ENCODE peak calls at places on chromosomes 3 and 15, in nine cellular contexts. One of them, this sample, is unnamed.
A peak's percentile ranks its signal among the peaks of the same experiment; 100 is the strongest.

GRCh38 chr15:29103825-29104565 is 165.6 kb downstream of the NSMCE3 start:
- DNase-seq in lung microvascular endothelial cell: peak; percentile 77
- DNase-seq in stimulated activated CD8-positive, alpha-beta memory T cell treated with anti-CD3 and anti-CD28 coated beads, Interleukin-4, amount 100 ng/mL, for 4 hours: no peak
- DNase-seq in transverse colon: peak; percentile 58
- DNase-seq in GDM1: no peak
- DNase-seq in Daoy: peak; percentile 79
- DNase-seq in NAMALWA: peak; percentile 57
- DNase-seq in Panc1: no peak
- DNase-seq in fibroblast of the aortic adventitia: peak; percentile 57
- DNase-seq in this sample: no peak

GRCh38 chr3:123076496-123077418 is 9.9 kb downstream of the PDIA5 start:
- DNase-seq in NAMALWA: no peak
- DNase-seq in Daoy: no peak
- DNase-seq in lung microvascular endothelial cell: no peak
- DNase-seq in Panc1: no peak
- DNase-seq in GDM1: no peak
- DNase-seq in fibroblast of the aortic adventitia: peak; percentile 62
- DNase-seq in stimulated activated CD8-positive, alpha-beta memory T cell treated with anti-CD3 and anti-CD28 coated beads, Interleukin-4, amount 100 ng/mL, for 4 hours: no peak
- DNase-seq in transverse colon: peak; percentile 37
- DNase-seq in this sample: no peak

GRCh38 chr3:105938101-105938500 is 69.3 kb upstream of the CBLB start:
- DNase-seq in stimulated activated CD8-positive, alpha-beta memory T cell treated with anti-CD3 and anti-CD28 coated beads, Interleukin-4, amount 100 ng/mL, for 4 hours: no peak
- DNase-seq in lung microvascular endothelial cell: peak; percentile 10
- DNase-seq in Daoy: peak; percentile 11
- DNase-seq in Panc1: no peak
- DNase-seq in fibroblast of the aortic adventitia: peak; percentile 74
- DNase-seq in GDM1: no peak
- DNase-seq in NAMALWA: no peak
- DNase-seq in transverse colon: no peak
- DNase-seq in this sample: no peak

GRCh38 chr3:75332784-75333183 is 331.3 kb upstream of the FRG2C start:
- DNase-seq in fibroblast of the aortic adventitia: peak; percentile 88
- DNase-seq in stimulated activated CD8-positive, alpha-beta memory T cell treated with anti-CD3 and anti-CD28 coated beads, Interleukin-4, amount 100 ng/mL, for 4 hours: no peak
- DNase-seq in Daoy: no peak
- DNase-seq in lung microvascular endothelial cell: no peak
- DNase-seq in NAMALWA: no peak
- DNase-seq in Panc1: no peak
- DNase-seq in transverse colon: no peak
- DNase-seq in GDM1: no peak
- DNase-seq in this sample: no peak

GRCh38 chr15:50953302-50953701 is 44.8 kb downstream of the AP4E1 start:
- DNase-seq in NAMALWA: no peak
- DNase-seq in Panc1: no peak
- DNase-seq in lung microvascular endothelial cell: peak; percentile 4
- DNase-seq in stimulated activated CD8-positive, alpha-beta memory T cell treated with anti-CD3 and anti-CD28 coated beads, Interleukin-4, amount 100 ng/mL, for 4 hours: no peak
- DNase-seq in Daoy: no peak
- DNase-seq in transverse colon: no peak
- DNase-seq in fibroblast of the aortic adventitia: peak; percentile 58
- DNase-seq in GDM1: no peak
- DNase-seq in this sample: no peak

GRCh38 chr3:78633626-78634025 is 1134.2 kb downstream of the ROBO1 start:
- DNase-seq in GDM1: no peak
- DNase-seq in fibroblast of the aortic adventitia: peak; percentile 34
- DNase-seq in Panc1: no peak
- DNase-seq in stimulated activated CD8-positive, alpha-beta memory T cell treated with anti-CD3 and anti-CD28 coated beads, Interleukin-4, amount 100 ng/mL, for 4 hours: no peak
- DNase-seq in transverse colon: no peak
- DNase-seq in Daoy: peak; percentile 23
- DNase-seq in lung microvascular endothelial cell: no peak
- DNase-seq in NAMALWA: no peak
- DNase-seq in this sample: no peak

GRCh38 chr3:123741058-123741511 is 143.0 kb downstream of the MYLK start:
- DNase-seq in NAMALWA: no peak
- DNase-seq in transverse colon: no peak
- DNase-seq in Daoy: no peak
- DNase-seq in GDM1: no peak
- DNase-seq in Panc1: no peak
- DNase-seq in lung microvascular endothelial cell: no peak
- DNase-seq in stimulated activated CD8-positive, alpha-beta memory T cell treated with anti-CD3 and anti-CD28 coated beads, Interleukin-4, amount 100 ng/mL, for 4 hours: no peak
- DNase-seq in fibroblast of the aortic adventitia: peak; percentile 43
- DNase-seq in this sample: no peak

GRCh38 chr3:50347187-50347813 is 1.8 kb upstream of the ZMYND10 start:
- DNase-seq in lung microvascular endothelial cell: peak; percentile 80
- DNase-seq in Panc1: no peak
- DNase-seq in NAMALWA: peak; percentile 76
- DNase-seq in GDM1: peak; percentile 50
- DNase-seq in fibroblast of the aortic adventitia: peak; percentile 75
- DNase-seq in stimulated activated CD8-positive, alpha-beta memory T cell treated with anti-CD3 and anti-CD28 coated beads, Interleukin-4, amount 100 ng/mL, for 4 hours: peak; percentile 60
- DNase-seq in transverse colon: peak; percentile 79
- DNase-seq in Daoy: peak; percentile 77
- DNase-seq in this sample: peak; percentile 72

GRCh38 chr15:37086120-37086519 is 14.2 kb downstream of the MEIS2 start:
- DNase-seq in transverse colon: no peak
- DNase-seq in lung microvascular endothelial cell: peak; percentile 10
- DNase-seq in NAMALWA: no peak
- DNase-seq in GDM1: no peak
- DNase-seq in Panc1: no peak
- DNase-seq in fibroblast of the aortic adventitia: no peak
- DNase-seq in stimulated activated CD8-positive, alpha-beta memory T cell treated with anti-CD3 and anti-CD28 coated beads, Interleukin-4, amount 100 ng/mL, for 4 hours: no peak
- DNase-seq in Daoy: no peak
- DNase-seq in this sample: no peak

GRCh38 chr3:127261925-127262324 is 25.9 kb downstream of the PRR20G start:
- DNase-seq in stimulated activated CD8-positive, alpha-beta memory T cell treated with anti-CD3 and anti-CD28 coated beads, Interleukin-4, amount 100 ng/mL, for 4 hours: no peak
- DNase-seq in Daoy: no peak
- DNase-seq in NAMALWA: no peak
- DNase-seq in Panc1: no peak
- DNase-seq in lung microvascular endothelial cell: no peak
- DNase-seq in fibroblast of the aortic adventitia: no peak
- DNase-seq in transverse colon: no peak
- DNase-seq in GDM1: no peak
- DNase-seq in this sample: no peak

GRCh38 chr3:98612587-98612986 is 19.2 kb upstream of the CPOX start:
- DNase-seq in fibroblast of the aortic adventitia: no peak
- DNase-seq in lung microvascular endothelial cell: peak; percentile 5
- DNase-seq in NAMALWA: peak; percentile 17
- DNase-seq in Daoy: peak; percentile 27
- DNase-seq in Panc1: no peak
- DNase-seq in GDM1: no peak
- DNase-seq in transverse colon: peak; percentile 11
- DNase-seq in stimulated activated CD8-positive, alpha-beta memory T cell treated with anti-CD3 and anti-CD28 coated beads, Interleukin-4, amount 100 ng/mL, for 4 hours: no peak
- DNase-seq in this sample: no peak

GRCh38 chr3:38538773-38539353 is 42.7 kb downstream of the EXOG start:
- DNase-seq in NAMALWA: no peak
- DNase-seq in Panc1: no peak
- DNase-seq in transverse colon: no peak
- DNase-seq in fibroblast of the aortic adventitia: no peak
- DNase-seq in Daoy: no peak
- DNase-seq in GDM1: no peak
- DNase-seq in lung microvascular endothelial cell: no peak
- DNase-seq in stimulated activated CD8-positive, alpha-beta memory T cell treated with anti-CD3 and anti-CD28 coated beads, Interleukin-4, amount 100 ng/mL, for 4 hours: no peak
- DNase-seq in this sample: no peak

GRCh38 chr3:42493798-42494151 is 8.7 kb upstream of the VIPR1 start:
- DNase-seq in NAMALWA: no peak
- DNase-seq in lung microvascular endothelial cell: no peak
- DNase-seq in Daoy: no peak
- DNase-seq in stimulated activated CD8-positive, alpha-beta memory T cell treated with anti-CD3 and anti-CD28 coated beads, Interleukin-4, amount 100 ng/mL, for 4 hours: no peak
- DNase-seq in transverse colon: no peak
- DNase-seq in GDM1: no peak
- DNase-seq in Panc1: no peak
- DNase-seq in fibroblast of the aortic adventitia: no peak
- DNase-seq in this sample: no peak

GRCh38 chr3:13419356-13420050 is 619 bp downstream of the NUP210 start:
- DNase-seq in transverse colon: peak; percentile 41
- DNase-seq in stimulated activated CD8-positive, alpha-beta memory T cell treated with anti-CD3 and anti-CD28 coated beads, Interleukin-4, amount 100 ng/mL, for 4 hours: no peak
- DNase-seq in lung microvascular endothelial cell: no peak
- DNase-seq in GDM1: peak; percentile 48
- DNase-seq in NAMALWA: peak; percentile 63
- DNase-seq in Daoy: peak; percentile 27
- DNase-seq in fibroblast of the aortic adventitia: no peak
- DNase-seq in Panc1: no peak
- DNase-seq in this sample: no peak

GRCh38 chr15:23447107-23447500 is at the start of gene GOLGA6L2:
- DNase-seq in fibroblast of the aortic adventitia: no peak
- DNase-seq in NAMALWA: peak; percentile 95
- DNase-seq in transverse colon: no peak
- DNase-seq in stimulated activated CD8-positive, alpha-beta memory T cell treated with anti-CD3 and anti-CD28 coated beads, Interleukin-4, amount 100 ng/mL, for 4 hours: no peak
- DNase-seq in lung microvascular endothelial cell: no peak
- DNase-seq in GDM1: no peak
- DNase-seq in Panc1: no peak
- DNase-seq in Daoy: peak; percentile 47
- DNase-seq in this sample: no peak

GRCh38 chr15:64426845-64427465 is 33.4 kb upstream of the ZNF609 start:
- DNase-seq in transverse colon: no peak
- DNase-seq in Panc1: peak; percentile 2
- DNase-seq in Daoy: no peak
- DNase-seq in fibroblast of the aortic adventitia: peak; percentile 75
- DNase-seq in stimulated activated CD8-positive, alpha-beta memory T cell treated with anti-CD3 and anti-CD28 coated beads, Interleukin-4, amount 100 ng/mL, for 4 hours: no peak
- DNase-seq in NAMALWA: no peak
- DNase-seq in lung microvascular endothelial cell: peak; percentile 52
- DNase-seq in GDM1: no peak
- DNase-seq in this sample: no peak

GRCh38 chr3:121957674-121958419 is 63.6 kb downstream of the SLC15A2 start:
- DNase-seq in lung microvascular endothelial cell: no peak
- DNase-seq in transverse colon: no peak
- DNase-seq in NAMALWA: no peak
- DNase-seq in Panc1: no peak
- DNase-seq in stimulated activated CD8-positive, alpha-beta memory T cell treated with anti-CD3 and anti-CD28 coated beads, Interleukin-4, amount 100 ng/mL, for 4 hours: no peak
- DNase-seq in fibroblast of the aortic adventitia: no peak
- DNase-seq in GDM1: peak; percentile 22
- DNase-seq in Daoy: no peak
- DNase-seq in this sample: no peak

GRCh38 chr3:120503727-120504616 is 53.2 kb upstream of the FSTL1 start:
- DNase-seq in lung microvascular endothelial cell: no peak
- DNase-seq in GDM1: no peak
- DNase-seq in stimulated activated CD8-positive, alpha-beta memory T cell treated with anti-CD3 and anti-CD28 coated beads, Interleukin-4, amount 100 ng/mL, for 4 hours: no peak
- DNase-seq in fibroblast of the aortic adventitia: no peak
- DNase-seq in transverse colon: no peak
- DNase-seq in NAMALWA: no peak
- DNase-seq in Daoy: no peak
- DNase-seq in Panc1: no peak
- DNase-seq in this sample: no peak

GRCh38 chr15:63933522-63933921 is 99.8 kb upstream of the HERC1 start:
- DNase-seq in NAMALWA: no peak
- DNase-seq in Panc1: peak; percentile 35
- DNase-seq in lung microvascular endothelial cell: no peak
- DNase-seq in stimulated activated CD8-positive, alpha-beta memory T cell treated with anti-CD3 and anti-CD28 coated beads, Interleukin-4, amount 100 ng/mL, for 4 hours: no peak
- DNase-seq in transverse colon: no peak
- DNase-seq in GDM1: no peak
- DNase-seq in fibroblast of the aortic adventitia: no peak
- DNase-seq in Daoy: peak; percentile 87
- DNase-seq in this sample: peak; percentile 8

GRCh38 chr3:187484547-187485325 is 116.6 kb downstream of the RTP4 start:
- DNase-seq in NAMALWA: no peak
- DNase-seq in fibroblast of the aortic adventitia: no peak
- DNase-seq in Panc1: no peak
- DNase-seq in transverse colon: no peak
- DNase-seq in Daoy: no peak
- DNase-seq in stimulated activated CD8-positive, alpha-beta memory T cell treated with anti-CD3 and anti-CD28 coated beads, Interleukin-4, amount 100 ng/mL, for 4 hours: no peak
- DNase-seq in lung microvascular endothelial cell: no peak
- DNase-seq in GDM1: no peak
- DNase-seq in this sample: no peak

GRCh38 chr3:62607287-62608029 is 234.1 kb upstream of the FEZF2 start:
- DNase-seq in Daoy: peak; percentile 90
- DNase-seq in Panc1: no peak
- DNase-seq in fibroblast of the aortic adventitia: peak; percentile 93
- DNase-seq in transverse colon: no peak
- DNase-seq in stimulated activated CD8-positive, alpha-beta memory T cell treated with anti-CD3 and anti-CD28 coated beads, Interleukin-4, amount 100 ng/mL, for 4 hours: no peak
- DNase-seq in lung microvascular endothelial cell: peak; percentile 85
- DNase-seq in NAMALWA: no peak
- DNase-seq in GDM1: no peak
- DNase-seq in this sample: peak; percentile 49

GRCh38 chr3:29532473-29532872 is 251.6 kb downstream of the RBMS3 start:
- DNase-seq in NAMALWA: no peak
- DNase-seq in Daoy: no peak
- DNase-seq in lung microvascular endothelial cell: no peak
- DNase-seq in transverse colon: no peak
- DNase-seq in GDM1: no peak
- DNase-seq in stimulated activated CD8-positive, alpha-beta memory T cell treated with anti-CD3 and anti-CD28 coated beads, Interleukin-4, amount 100 ng/mL, for 4 hours: no peak
- DNase-seq in Panc1: no peak
- DNase-seq in fibroblast of the aortic adventitia: no peak
- DNase-seq in this sample: no peak

GRCh38 chr3:83894223-83894622 is 1064.6 kb upstream of the CADM2 start:
- DNase-seq in NAMALWA: no peak
- DNase-seq in lung microvascular endothelial cell: no peak
- DNase-seq in Panc1: no peak
- DNase-seq in GDM1: no peak
- DNase-seq in fibroblast of the aortic adventitia: no peak
- DNase-seq in Daoy: no peak
- DNase-seq in transverse colon: no peak
- DNase-seq in stimulated activated CD8-positive, alpha-beta memory T cell treated with anti-CD3 and anti-CD28 coated beads, Interleukin-4, amount 100 ng/mL, for 4 hours: no peak
- DNase-seq in this sample: no peak

GRCh38 chr3:194369522-194370279 is at the start of gene LRRC15:
- DNase-seq in transverse colon: peak; percentile 14
- DNase-seq in Daoy: peak; percentile 77
- DNase-seq in Panc1: no peak
- DNase-seq in stimulated activated CD8-positive, alpha-beta memory T cell treated with anti-CD3 and anti-CD28 coated beads, Interleukin-4, amount 100 ng/mL, for 4 hours: no peak
- DNase-seq in GDM1: no peak
- DNase-seq in lung microvascular endothelial cell: peak; percentile 56
- DNase-seq in NAMALWA: no peak
- DNase-seq in fibroblast of the aortic adventitia: peak; percentile 54
- DNase-seq in this sample: peak; percentile 64

GRCh38 chr3:152043620-152044019 is 170.2 kb downstream of the SUCNR1 start:
- DNase-seq in stimulated activated CD8-positive, alpha-beta memory T cell treated with anti-CD3 and anti-CD28 coated beads, Interleukin-4, amount 100 ng/mL, for 4 hours: no peak
- DNase-seq in Daoy: no peak
- DNase-seq in GDM1: no peak
- DNase-seq in fibroblast of the aortic adventitia: peak; percentile 58
- DNase-seq in lung microvascular endothelial cell: no peak
- DNase-seq in transverse colon: no peak
- DNase-seq in NAMALWA: no peak
- DNase-seq in Panc1: no peak
- DNase-seq in this sample: no peak

GRCh38 chr3:46845860-46846623 is 17.2 kb downstream of the MYL3 start:
- DNase-seq in lung microvascular endothelial cell: peak; percentile 48
- DNase-seq in GDM1: no peak
- DNase-seq in Panc1: no peak
- DNase-seq in fibroblast of the aortic adventitia: peak; percentile 60
- DNase-seq in stimulated activated CD8-positive, alpha-beta memory T cell treated with anti-CD3 and anti-CD28 coated beads, Interleukin-4, amount 100 ng/mL, for 4 hours: peak; percentile 35
- DNase-seq in Daoy: peak; percentile 79
- DNase-seq in transverse colon: peak; percentile 79
- DNase-seq in NAMALWA: no peak
- DNase-seq in this sample: no peak

GRCh38 chr15:57205999-57206398 is 170.3 kb upstream of the CGNL1 start:
- DNase-seq in transverse colon: peak; percentile 86
- DNase-seq in Panc1: no peak
- DNase-seq in NAMALWA: no peak
- DNase-seq in GDM1: no peak
- DNase-seq in fibroblast of the aortic adventitia: no peak
- DNase-seq in stimulated activated CD8-positive, alpha-beta memory T cell treated with anti-CD3 and anti-CD28 coated beads, Interleukin-4, amount 100 ng/mL, for 4 hours: no peak
- DNase-seq in lung microvascular endothelial cell: no peak
- DNase-seq in Daoy: no peak
- DNase-seq in this sample: no peak